ENCODE peak calls at places on chromosomes 2 and 18, in five cellular contexts. G, X, W, F and U are unnamed samples. For H3K27me3, the result is how much of the 10 kb centered on the place peaks cover.

GRCh38 chr2:175063741-175064140 is 58.6 kb upstream of the CHN1 start:
- DNase-seq in G (no peak), X (no peak), W (no peak), F (no peak), U (no peak)

GRCh38 chr2:181077128-181077709 is 96.8 kb downstream of the UBE2E3 start:
- DNase-seq in G (no peak), X (peak), W (no peak), F (no peak), U (no peak)

GRCh38 chr2:110869472-110870446 is 137.4 kb downstream of the ACOXL start:
- DNase-seq in G (no peak), X (peak), W (no peak), F (no peak), U (no peak)

GRCh38 chr2:217077841-217078407 is 218.1 kb upstream of the TNP1 start:
- DNase-seq in G (no peak), X (no peak), W (no peak), F (no peak), U (no peak)

GRCh38 chr2:123514808-123515207 is 510.3 kb upstream of the CNTNAP5 start:
- DNase-seq in G (no peak), X (no peak), W (no peak), F (no peak), U (no peak)

GRCh38 chr18:34223164-34223892 is 1.4 kb downstream of the NOL4 start:
- DNase-seq in G (no peak), X (no peak), W (no peak), F (peak), U (peak)

GRCh38 chr2:8170954-8171353 is 510.9 kb upstream of the ID2 start:
- DNase-seq in G (no peak), X (no peak), W (no peak), F (no peak), U (no peak)

GRCh38 chr2:20225294-20226151 is 593 bp upstream of the SDC1 start:
- DNase-seq in G (peak), X (no peak), W (no peak), F (peak), U (no peak)

GRCh38 chr2:3168230-3168891 is 209.3 kb downstream of the EIPR1 start:
- DNase-seq in G (peak), X (peak), W (no peak), F (no peak), U (no peak)

GRCh38 chr2:241799522-241800197 is 9.3 kb upstream of the NEU4 start:
- DNase-seq in G (no peak), X (no peak), W (no peak), F (peak), U (peak)

GRCh38 chr2:138516030-138516704 is 14.6 kb downstream of the SPOPL start:
- DNase-seq in G (no peak), X (peak), W (no peak), F (no peak), U (no peak)

GRCh38 chr2:84870306-84870705 is 10.6 kb downstream of the TRABD2A start:
- DNase-seq in G (no peak), X (no peak), W (no peak), F (no peak), U (no peak)

GRCh38 chr2:119480718-119481142 is 43.6 kb downstream of the SCTR start:
- DNase-seq in G (no peak), X (no peak), W (no peak), F (peak), U (no peak)

GRCh38 chr2:132977812-132978529 is 308.0 kb upstream of the LYPD1 start:
- DNase-seq in G (no peak), X (peak), W (no peak), F (no peak), U (no peak)

GRCh38 chr2:158507679-158508078 is 50.9 kb downstream of the PKP4 start:
- DNase-seq in G (no peak), X (no peak), W (no peak), F (no peak), U (no peak)

GRCh38 chr18:58862851-58863538 is 1.7 kb upstream of the ZNF532 start:
- DNase-seq in G (peak), X (no peak), W (peak), F (peak), U (no peak)

GRCh38 chr2:18957909-18958308 is 368.5 kb upstream of the NT5C1B start:
- DNase-seq in G (no peak), X (no peak), W (no peak), F (no peak), U (no peak)

GRCh38 chr18:35099911-35100310 is 58.7 kb downstream of the MAPRE2 start:
- DNase-seq in G (no peak), X (peak), W (no peak), F (no peak), U (no peak)

GRCh38 chr2:28824870-28825269 is 14.2 kb downstream of the SPDYA start:
- DNase-seq in G (no peak), X (no peak), W (no peak), F (no peak), U (no peak)

GRCh38 chr2:28824207-28824606 is 13.6 kb downstream of the SPDYA start:
- DNase-seq in G (no peak), X (no peak), W (no peak), F (no peak), U (no peak)

GRCh38 chr2:28818053-28818452 is 7.4 kb downstream of the SPDYA start:
- DNase-seq in G (no peak), X (no peak), W (no peak), F (no peak), U (no peak)

GRCh38 chr2:28822036-28822435 is 11.4 kb downstream of the SPDYA start:
- DNase-seq in G (no peak), X (no peak), W (no peak), F (no peak), U (no peak)

DNA sequence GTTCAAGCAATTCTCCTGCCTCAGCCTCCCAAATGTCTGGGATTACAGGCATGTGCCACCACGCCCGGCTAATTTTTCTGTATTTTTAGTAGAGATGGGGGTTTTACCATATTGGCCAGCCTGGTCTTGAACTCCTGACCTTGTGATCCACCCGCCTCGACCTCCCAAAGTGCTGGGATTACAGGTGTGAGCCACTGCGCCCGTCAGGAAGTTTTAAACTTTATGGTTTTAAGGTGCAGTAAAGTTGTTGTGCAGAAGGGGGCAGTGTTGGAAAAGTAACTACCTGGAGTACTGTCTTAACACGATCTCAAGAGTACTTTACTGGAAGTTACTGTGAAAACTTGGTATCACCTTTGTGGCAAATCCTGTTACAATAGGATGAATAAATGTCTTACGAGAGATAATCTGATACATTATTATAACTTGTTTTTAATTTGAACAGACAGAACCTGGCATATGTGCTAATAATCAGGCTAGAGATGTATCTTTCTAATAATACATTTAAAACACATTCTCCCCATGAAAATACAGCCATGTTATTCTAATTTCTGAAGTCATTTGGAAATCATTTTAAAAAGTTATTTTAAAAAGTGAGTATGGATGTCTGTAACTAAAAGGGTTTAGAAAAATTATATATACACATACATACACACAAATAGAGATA is 10.8 kb downstream of the SPDYA start:
- DNase-seq in G (no peak), X (peak), W (peak), F (peak), U (no peak)
- H3K27me3 ChIP-seq in G (under half), X (under half), W (under half), F (under half), U (under half)

GRCh38 chr2:105748564-105748963 is 3.9 kb downstream of the NCK2 start:
- DNase-seq in G (no peak), X (no peak), W (no peak), F (no peak), U (no peak)

GRCh38 chr2:105747254-105747909 is 2.7 kb downstream of the NCK2 start:
- DNase-seq in G (no peak), X (no peak), W (no peak), F (no peak), U (no peak)

GRCh38 chr2:105749583-105750399 is 5.1 kb downstream of the NCK2 start:
- DNase-seq in G (no peak), X (peak), W (no peak), F (peak), U (no peak)

GRCh38 chr2:105746177-105747080 is 1.7 kb downstream of the NCK2 start:
- DNase-seq in G (peak), X (no peak), W (peak), F (peak), U (peak)

DNA sequence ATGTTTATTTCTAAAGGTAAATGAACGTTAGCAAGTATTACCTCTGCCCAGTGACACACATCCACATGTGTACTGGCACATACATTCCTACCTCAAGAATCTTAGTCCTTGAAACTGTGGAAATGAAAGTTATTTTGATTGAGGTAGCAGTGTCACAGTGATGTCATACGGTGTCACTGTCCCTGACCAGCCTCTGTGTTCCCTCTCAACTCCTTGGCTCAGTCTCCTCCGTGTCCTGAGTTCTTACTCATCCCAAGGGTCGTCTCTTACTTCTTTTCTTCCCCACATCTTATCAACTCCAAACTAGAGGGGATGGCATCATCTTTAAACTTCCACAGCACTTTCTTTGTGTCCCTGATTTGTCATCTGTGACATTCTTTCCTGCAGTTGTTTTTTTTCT is 3.3 kb downstream of the NCK2 start:
- DNase-seq in G (no peak), X (no peak), W (no peak), F (peak), U (no peak)
- H3K4me3 ChIP-seq in G (no peak), X (no peak), W (no peak), F (no peak), U (no peak)

GRCh38 chr2:170818294-170819104 is 1.8 kb downstream of the GAD1 start:
- DNase-seq in G (no peak), X (no peak), W (no peak), F (no peak), U (no peak)
- H3K27me3 ChIP-seq in G (half or more), X (half or more), W (half or more), F (under half), U (under half)

DNA sequence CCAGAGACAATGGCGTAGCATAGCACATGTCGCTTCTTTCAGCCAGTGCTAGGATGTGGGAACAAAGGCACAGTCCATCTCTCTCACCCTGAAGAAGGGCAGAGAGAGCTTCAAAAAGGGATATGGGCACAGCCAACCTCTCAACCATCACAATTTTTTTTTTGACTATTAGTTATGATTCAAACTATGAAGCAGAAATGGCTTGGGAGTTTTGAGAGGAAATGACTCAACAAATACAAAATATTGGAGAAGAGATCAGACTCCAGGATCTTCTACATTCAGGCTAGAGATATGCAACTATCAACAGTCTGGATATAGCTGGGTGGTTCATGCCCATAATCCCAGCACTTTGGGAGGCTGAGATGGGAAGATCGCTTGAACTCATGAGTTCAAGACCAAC is 109.1 kb downstream of the MCFD2 start:
- DNase-seq in G (no peak), X (peak), W (no peak), F (no peak), U (no peak)
- H3K4me3 ChIP-seq in G (no peak), X (no peak), W (no peak), F (no peak), U (no peak)

GRCh38 chr18:57426187-57426586 is 9.0 kb upstream of the ONECUT2 start:
- DNase-seq in G (no peak), X (no peak), W (no peak), F (no peak), U (no peak)
- H3K27me3 ChIP-seq in G (half or more), X (under half), W (under half), F (half or more), U (under half)

DNA sequence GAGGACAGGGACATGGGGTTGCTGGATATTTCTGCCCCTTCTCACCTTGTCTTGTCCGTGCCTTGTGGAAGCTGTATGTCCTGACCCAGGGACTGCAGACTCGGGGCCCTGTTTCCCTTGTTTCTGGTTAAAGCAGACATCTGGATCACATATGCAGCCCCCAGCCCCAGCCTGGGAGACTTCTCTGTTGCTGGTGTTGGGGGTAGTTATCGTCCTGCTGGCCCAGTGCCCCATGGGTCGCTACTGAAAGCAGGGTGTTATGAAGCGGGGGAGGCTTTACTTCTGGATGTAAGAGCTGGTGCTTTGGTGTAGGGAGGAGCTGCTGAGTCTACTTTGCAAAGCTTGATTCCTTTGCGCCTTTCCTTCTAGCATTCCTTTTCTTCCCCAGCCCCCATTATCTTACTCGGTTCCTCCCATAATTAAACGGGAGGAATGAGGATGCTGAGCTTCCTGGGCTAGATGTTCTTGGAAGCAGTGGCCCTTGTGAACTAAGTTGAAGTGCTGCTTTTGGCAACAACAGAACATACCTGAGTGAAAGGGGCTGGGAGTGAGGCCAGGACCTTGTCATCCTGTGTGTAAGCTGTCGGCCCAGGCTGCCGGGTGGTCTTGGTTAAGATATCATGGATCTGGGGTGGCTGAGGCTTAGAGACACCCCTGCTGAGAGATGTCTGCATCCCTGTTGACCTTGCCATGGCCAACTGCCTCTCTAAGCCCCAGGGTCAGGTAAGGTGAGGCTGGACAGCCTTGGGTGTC is 3.4 kb downstream of the TET3 start:
- DNase-seq in G (no peak), X (no peak), W (no peak), F (no peak), U (no peak)
- H3K4me3 ChIP-seq in G (peak), X (no peak), W (no peak), F (no peak), U (no peak)